ENCODE peak calls at places on chromosome 15, in six cellular contexts. S is activated T-helper 1 cell treated with anti-CD3 and anti-CD28 coated beads, Interleukin-12 subunit alpha, Interleukin-12 subunit beta, Interleukin-2, Interleukin-4 antibody, amounts not matched to agents 30 ng/mL and 10 ng/mL and 1 ng/mL, durations not matched to agents 14 hours and 24 hours and 36 hours; D is psoas muscle; F is non-pigmented ciliary epithelial cell; W is tibial artery; V is stimulated activated CD4-positive, alpha-beta T cell treated with anti-CD3 and anti-CD28 coated beads, Interleukin-2, amount 100 ng/mL, for 24 hours. Q is an unnamed sample.

GRCh38 chr15:82122754-82123400 is 77.1 kb upstream of the MEX3B start:
- DNase-seq in S (no peak), D (peak; percentile 56), F (peak; percentile 97), W (peak; percentile 70), V (no peak), Q (peak; percentile 91)

GRCh38 chr15:66698318-66698961 is 3.6 kb upstream of the SMAD6 start:
- DNase-seq in S (no peak), D (peak; percentile 69), F (no peak), W (peak; percentile 82), V (peak; percentile 21), Q (peak; percentile 89)

GRCh38 chr15:67080118-67080899 is 14.9 kb downstream of the SMAD3 start:
- DNase-seq in S (no peak), D (peak; percentile 61), F (no peak), W (peak; percentile 76), V (no peak), Q (peak; percentile 88)

GRCh38 chr15:95247068-95247984 is 1016.0 kb downstream of the MCTP2 start:
- DNase-seq in S (no peak), D (no peak), F (peak; percentile 96), W (no peak), V (no peak), Q (peak; percentile 88)

GRCh38 chr15:24752354-24752753 is 76.8 kb downstream of the NPAP1 start:
- DNase-seq in S (no peak), D (no peak), F (no peak), W (no peak), V (no peak), Q (no peak)

GRCh38 chr15:69973102-69973714 is 124.5 kb downstream of the TLE3 start:
- DNase-seq in S (peak; percentile 11), D (no peak), F (no peak), W (no peak), V (peak; percentile 29), Q (peak; percentile 40)

GRCh38 chr15:96345560-96346389 is 15.3 kb downstream of the NR2F2 start:
- DNase-seq in S (no peak), D (peak; percentile 89), F (no peak), W (peak; percentile 96), V (no peak), Q (peak; percentile 82)

GRCh38 chr15:65132841-65133549 is 613 bp downstream of the PDCD7 start:
- DNase-seq in S (peak; percentile 29), D (peak; percentile 71), F (no peak), W (no peak), V (peak; percentile 40), Q (peak; percentile 90)

GRCh38 chr15:35622641-35623340 is 76.8 kb upstream of the DPH6 start:
- DNase-seq in S (no peak), D (no peak), F (no peak), W (no peak), V (no peak), Q (no peak)

GRCh38 chr15:59997070-59997701 is 6.9 kb upstream of the FOXB1 start:
- DNase-seq in S (peak; percentile 63), D (no peak), F (no peak), W (no peak), V (peak; percentile 75), Q (no peak)

GRCh38 chr15:89399390-89400120 is 64.9 kb upstream of the POLG start:
- DNase-seq in S (peak; percentile 28), D (no peak), F (no peak), W (no peak), V (peak; percentile 52), Q (peak; percentile 58)

GRCh38 chr15:31540633-31541032 is 214.0 kb downstream of the KLF13 start:
- DNase-seq in S (no peak), D (no peak), F (no peak), W (no peak), V (no peak), Q (no peak)

GRCh38 chr15:98888839-98889479 is 118.6 kb downstream of the PGPEP1L start:
- DNase-seq in S (no peak), D (no peak), F (peak; percentile 55), W (no peak), V (no peak), Q (peak; percentile 18)

GRCh38 chr15:89132611-89133242 is 44.5 kb downstream of the ABHD2 start:
- DNase-seq in S (no peak), D (no peak), F (no peak), W (peak; percentile 72), V (no peak), Q (no peak)

GRCh38 chr15:83210619-83211018 is 3.0 kb upstream of the HDGFL3 start:
- DNase-seq in S (no peak), D (no peak), F (no peak), W (no peak), V (no peak), Q (peak; percentile 39)

GRCh38 chr15:70091649-70092461 is 5.9 kb downstream of the TLE3 start:
- DNase-seq in S (no peak), D (no peak), F (no peak), W (no peak), V (no peak), Q (no peak)

GRCh38 chr15:100111103-100112060 is 230.4 kb downstream of the ADAMTS17 start:
- DNase-seq in S (peak; percentile 24), D (peak; percentile 79), F (peak; percentile 49), W (peak; percentile 91), V (peak; percentile 62), Q (peak; percentile 65)

GRCh38 chr15:63539517-63539916 is 35.1 kb downstream of the USP3 start:
- DNase-seq in S (no peak), D (no peak), F (no peak), W (no peak), V (no peak), Q (no peak)

GRCh38 chr15:69451951-69452701 is 492 bp upstream of the RPLP1 start:
- DNase-seq in S (no peak), D (peak; percentile 57), F (no peak), W (no peak), V (peak; percentile 41), Q (no peak)

GRCh38 chr15:100572362-100572983 is 29.5 kb downstream of the LINS1 start:
- DNase-seq in S (no peak), D (no peak), F (no peak), W (no peak), V (no peak), Q (peak; percentile 20)

GRCh38 chr15:33094336-33094735 is 100.2 kb downstream of the FMN1 start:
- DNase-seq in S (no peak), D (no peak), F (no peak), W (no peak), V (no peak), Q (no peak)

GRCh38 chr15:101652783-101653430 is 726 bp upstream of the TM2D3 start:
- DNase-seq in S (no peak), D (peak; percentile 60), F (no peak), W (peak; percentile 74), V (no peak), Q (peak; percentile 33)

GRCh38 chr15:35142578-35142977 is 57.5 kb upstream of the NANOGP8 start:
- DNase-seq in S (no peak), D (no peak), F (no peak), W (no peak), V (no peak), Q (peak; percentile 12)

GRCh38 chr15:73723146-73723545 is 30.0 kb downstream of the INSYN1 start:
- DNase-seq in S (no peak), D (no peak), F (no peak), W (no peak), V (no peak), Q (no peak)

GRCh38 chr15:78640527-78640839 is 527 bp downstream of the CHRNB4 start:
- DNase-seq in S (no peak), D (no peak), F (no peak), W (no peak), V (no peak), Q (no peak)

GRCh38 chr15:67998599-67999122 is 55.5 kb upstream of the PIAS1 start:
- DNase-seq in S (no peak), D (no peak), F (peak; percentile 45), W (no peak), V (no peak), Q (peak; percentile 38)

GRCh38 chr15:40439461-40440299 is 1.1 kb upstream of the BAHD1 start:
- DNase-seq in S (peak; percentile 18), D (peak; percentile 62), F (no peak), W (peak; percentile 74), V (peak; percentile 52), Q (no peak)

GRCh38 chr15:41797194-41797593 is 22.9 kb downstream of the MAPKBP1 start:
- DNase-seq in S (no peak), D (no peak), F (no peak), W (no peak), V (no peak), Q (no peak)

GRCh38 chr15:68382286-68383007 is 49.5 kb downstream of the ITGA11 start:
- DNase-seq in S (no peak), D (no peak), F (no peak), W (peak; percentile 5), V (no peak), Q (no peak)

GRCh38 chr15:56244811-56245576 is 1.3 kb upstream of the RFX7 start:
- DNase-seq in S (peak; percentile 1), D (no peak), F (no peak), W (peak; percentile 64), V (peak; percentile 58), Q (no peak)

GRCh38 chr15:89462198-89462912 is 34.0 kb downstream of the RHCG start:
- DNase-seq in S (no peak), D (no peak), F (no peak), W (no peak), V (no peak), Q (no peak)

GRCh38 chr15:57573151-57573550 is 18.6 kb upstream of the MYZAP start:
- DNase-seq in S (no peak), D (no peak), F (no peak), W (no peak), V (no peak), Q (no peak)

GRCh38 chr15:60102748-60103147 is 98.6 kb downstream of the FOXB1 start:
- DNase-seq in S (no peak), D (no peak), F (no peak), W (no peak), V (no peak), Q (no peak)

GRCh38 chr15:95018888-95019545 is 787.7 kb downstream of the MCTP2 start:
- DNase-seq in S (no peak), D (no peak), F (peak; percentile 78), W (no peak), V (no peak), Q (peak; percentile 31)

GRCh38 chr15:37517106-37517505 is 416.8 kb upstream of the MEIS2 start:
- DNase-seq in S (no peak), D (no peak), F (no peak), W (no peak), V (no peak), Q (no peak)

GRCh38 chr15:89243046-89243690 is 611 bp upstream of the FANCI start:
- DNase-seq in S (no peak), D (peak; percentile 57), F (no peak), W (peak; percentile 71), V (no peak), Q (peak; percentile 71)

GRCh38 chr15:87268675-87269074 is 987.9 kb downstream of the NTRK3 start:
- DNase-seq in S (no peak), D (no peak), F (no peak), W (no peak), V (no peak), Q (no peak)

GRCh38 chr15:52262364-52262763 is 33.2 kb downstream of the MYO5C start:
- DNase-seq in S (no peak), D (no peak), F (no peak), W (no peak), V (no peak), Q (no peak)

GRCh38 chr15:90362936-90363212 is 10.8 kb downstream of the ZNF774 start:
- DNase-seq in S (no peak), D (no peak), F (peak; percentile 78), W (no peak), V (no peak), Q (peak; percentile 82)

GRCh38 chr15:49860101-49860500 is 239.3 kb downstream of the DTWD1 start:
- DNase-seq in S (no peak), D (no peak), F (no peak), W (no peak), V (no peak), Q (peak; percentile 52)

Q was measured in AG20443.